ENCODE peak calls at places on chromosomes 7 and 10, in seven cellular contexts. P is neural progenitor cell, E is GM23338, H is keratinocyte, O is PC-3, R is GM12878, S is hepatocyte. A is an unnamed sample.

GRCh38 chr10:42954776-42955492 is 121.9 kb upstream of the RET start:
- DNase-seq in E (no peak), P (no peak), O (no peak), S (no peak), R (no peak), H (no peak), A (no peak)

GRCh38 chr10:66292922-66293321 is 632.9 kb upstream of the LRRTM3 start:
- DNase-seq in P (no peak), R (no peak), E (no peak), O (no peak), H (no peak), S (no peak), A (no peak)

GRCh38 chr7:116726713-116727431 is 54.9 kb downstream of the MET start:
- DNase-seq in S (no peak), O (no peak), R (no peak), E (no peak), P (no peak), H (no peak), A (peak; percentile 39)

GRCh38 chr7:135774284-135774683 is 25.7 kb upstream of the FAM180A start:
- DNase-seq in O (peak; percentile 61), R (no peak), P (no peak), H (no peak), S (peak; percentile 63), E (no peak), A (peak; percentile 91)

GRCh38 chr10:133024711-133025557 is 62.8 kb upstream of the ADGRA1 start:
- DNase-seq in S (no peak), H (no peak), E (peak; percentile 57), R (no peak), O (no peak), P (peak; percentile 31), A (no peak)

GRCh38 chr7:24884401-24884800 is 95.6 kb downstream of the OSBPL3 start:
- DNase-seq in H (no peak), E (no peak), P (no peak), S (no peak), O (no peak), R (no peak), A (no peak)

GRCh38 chr7:142025896-142026295 is 30.2 kb downstream of the MGAM start:
- DNase-seq in P (no peak), R (no peak), E (no peak), O (peak; percentile 54), S (no peak), H (peak; percentile 71), A (no peak)

GRCh38 chr7:122622682-122623081 is 76.2 kb downstream of the RNF133 start:
- DNase-seq in O (no peak), H (no peak), R (no peak), E (no peak), P (no peak), S (no peak), A (no peak)

GRCh38 chr10:54682554-54682953 is 118.5 kb downstream of the PCDH15 start:
- DNase-seq in O (no peak), R (no peak), S (no peak), H (no peak), P (no peak), E (no peak), A (no peak)

GRCh38 chr7:150401861-150402631 is 22.9 kb downstream of the ZNF775 start:
- DNase-seq in R (no peak), H (no peak), O (no peak), S (peak; percentile 3), P (peak; percentile 63), E (peak; percentile 89), A (no peak)

GRCh38 chr10:78924319-78925003 is 144.3 kb upstream of the ZMIZ1 start:
- DNase-seq in R (no peak), S (no peak), H (no peak), E (peak; percentile 36), O (no peak), P (peak; percentile 53), A (no peak)

GRCh38 chr10:18400911-18401260 is 250.5 kb downstream of the NSUN6 start:
- DNase-seq in E (peak; percentile 71), P (peak; percentile 59), R (no peak), H (no peak), S (peak; percentile 35), O (no peak), A (no peak)

GRCh38 chr10:82691211-82691610 is 816.2 kb downstream of the NRG3 start:
- DNase-seq in O (no peak), P (no peak), E (no peak), S (no peak), R (no peak), H (no peak), A (no peak)

GRCh38 chr7:25619963-25620799 is 391.9 kb upstream of the NPVF start:
- DNase-seq in R (no peak), E (no peak), P (no peak), S (peak; percentile 51), H (no peak), O (no peak), A (peak; percentile 9)

GRCh38 chr10:127735723-127736221 is 1.2 kb upstream of the FOXI2 start:
- DNase-seq in E (peak; percentile 76), H (no peak), R (no peak), S (no peak), O (no peak), P (peak; percentile 25), A (no peak)
- TF ChIP-seq EZH2 in E (peak; percentile 32), H (no peak), R (no peak), S (no peak), O (no peak), P (peak; percentile 90), A (no peak)

GRCh38 chr7:99472561-99473314 is at the start of gene ZNF789:
- DNase-seq in R (peak; percentile 70), O (peak; percentile 95), P (peak; percentile 99), S (peak; percentile 99), H (peak; percentile 83), E (peak; percentile 99), A (peak; percentile 96)

GRCh38 chr7:99478464-99479440 is 6.1 kb downstream of the ZNF789 start:
- DNase-seq in S (no peak), E (no peak), P (no peak), H (no peak), O (no peak), R (no peak), A (no peak)

GRCh38 chr7:99473315-99473596 is 566 bp downstream of the ZNF789 start:
- DNase-seq in P (peak; percentile 54), S (peak; percentile 53), E (peak; percentile 67), R (peak; percentile 33), H (no peak), O (peak; percentile 68), A (peak; percentile 89)

GRCh38 chr7:99476107-99476506 is 3.4 kb downstream of the ZNF789 start:
- DNase-seq in R (no peak), H (no peak), S (no peak), P (no peak), O (no peak), E (no peak), A (no peak)
- H3K79me2 ChIP-seq in R (peaks cover 43% of the 10 kb centered on the region), H (peaks cover 57% of the 10 kb centered on the region), S (peaks cover 56% of the 10 kb centered on the region), P (peaks cover 72% of the 10 kb centered on the region), O (peaks cover 60% of the 10 kb centered on the region), E (peaks cover 66% of the 10 kb centered on the region), A (peaks cover 43% of the 10 kb centered on the region)

DNA sequence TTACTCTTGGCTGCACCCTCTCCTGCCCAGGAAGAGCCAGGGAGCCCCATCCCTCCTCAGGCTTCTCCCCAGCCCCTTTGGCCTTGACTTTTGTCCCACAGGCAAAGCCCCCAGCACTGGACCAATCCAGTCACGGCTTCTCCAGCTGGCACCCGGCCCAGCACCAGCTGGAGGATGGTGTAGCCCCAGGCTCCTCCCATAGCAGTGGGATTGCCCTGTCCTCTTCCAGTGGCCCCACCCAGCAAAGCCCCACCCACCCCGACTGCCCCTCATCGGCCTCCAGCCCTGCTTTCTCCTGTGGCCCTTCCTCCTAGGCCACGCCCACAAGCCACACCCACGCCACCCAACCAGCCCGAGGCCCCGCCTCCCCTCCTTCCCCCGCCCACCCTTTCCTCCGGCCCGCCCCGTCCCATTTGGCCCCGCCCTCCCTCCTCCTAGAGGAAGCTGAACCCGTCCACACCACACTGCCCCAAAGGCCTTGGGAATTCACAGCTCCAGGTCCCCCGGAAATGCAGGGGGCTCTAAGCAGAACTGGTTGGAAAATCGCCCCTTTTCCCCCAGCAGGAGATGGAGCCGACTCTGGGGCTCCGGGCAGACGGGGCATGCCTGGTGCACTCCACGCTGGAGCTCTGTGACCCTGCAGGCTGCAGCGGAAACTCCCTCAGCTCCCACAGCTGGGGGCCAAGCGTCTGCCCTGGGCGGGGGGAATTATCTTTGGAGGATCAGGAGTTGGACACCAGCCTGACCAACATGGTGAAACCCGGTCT is 25.2 kb downstream of the GET4 start:
- DNase-seq in H (peak; percentile 50), S (peak; percentile 87), E (peak; percentile 92), O (peak; percentile 77), R (no peak), P (peak; percentile 96), A (peak; percentile 96)
- TF ChIP-seq CTCF in H (no peak), S (no peak), E (no peak), O (no peak), R (no peak), P (no peak), A (no peak)

DNA sequence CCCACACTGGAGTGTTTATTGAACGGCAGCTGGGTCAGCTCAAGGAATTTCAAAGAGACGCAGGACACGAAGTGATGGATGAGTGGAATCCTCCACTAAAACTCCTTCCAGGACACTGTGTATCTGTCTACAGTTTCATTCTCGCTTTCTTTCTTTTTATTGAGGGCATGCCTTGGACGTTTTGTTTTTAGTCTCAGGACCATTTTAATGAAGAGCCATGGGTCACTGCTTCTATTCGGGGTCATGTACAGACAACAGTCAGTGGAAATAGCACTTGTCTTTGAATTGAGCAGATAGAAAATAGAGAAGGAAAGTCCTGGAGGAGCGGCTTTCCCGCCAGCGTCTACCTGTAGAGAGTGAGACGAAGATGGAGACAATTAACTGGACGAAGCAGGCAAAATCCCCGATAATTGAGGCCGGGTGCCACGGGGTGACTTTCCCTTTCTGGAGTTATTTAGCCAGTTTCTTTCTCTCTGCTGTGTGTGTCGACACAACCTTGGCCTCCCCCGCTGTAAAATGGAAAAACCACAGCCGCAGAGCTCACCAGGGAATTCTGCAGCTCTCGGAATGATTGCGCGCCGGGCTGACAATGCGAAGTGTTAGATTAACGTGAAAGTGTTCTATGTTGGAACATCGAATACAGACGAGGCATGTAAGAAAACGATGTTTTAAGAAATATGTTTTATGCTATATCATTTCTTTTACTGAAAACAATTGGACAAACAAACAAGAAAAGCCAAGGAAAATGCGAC is 129.0 kb downstream of the DNAJB6 start:
- DNase-seq in E (no peak), H (no peak), S (no peak), R (no peak), O (no peak), P (no peak), A (no peak)
- TF ChIP-seq EZH2 in E (no peak), H (no peak), S (no peak), R (no peak), O (no peak), P (no peak), A (no peak)

A was measured in fibroblast of lung.